ENCODE peak calls at places on chromosomes 1 and 21, in six cellular contexts. V is fibroblast of lung, I is astrocyte of the cerebellum, P is GM12865, Z is foreskin fibroblast, C is astrocyte of the spinal cord. R is an unnamed sample.

GRCh38 chr1:98437540-98437939 is 224.0 kb upstream of the SNX7 start:
- DNase-seq in P (no peak), Z (no peak), C (no peak), V (no peak), I (no peak), R (no peak)

GRCh38 chr1:8435569-8436071 is 117.7 kb downstream of the SLC45A1 start:
- DNase-seq in V (no peak), P (no peak), I (no peak), C (no peak), Z (no peak), R (no peak)

GRCh38 chr1:183180213-183180612 is 5.9 kb upstream of the LAMC2 start:
- DNase-seq in V (peak), P (peak), C (peak), I (peak), Z (peak), R (peak)

GRCh38 chr1:217647791-217648190 is 16.6 kb downstream of the SPATA17 start:
- DNase-seq in I (no peak), C (no peak), Z (no peak), P (no peak), V (peak), R (no peak)

GRCh38 chr1:161382214-161383019 is 14.7 kb upstream of the CFAP126 start:
- DNase-seq in V (peak), Z (peak), I (peak), P (peak), C (peak), R (no peak)

GRCh38 chr1:150151291-150152181 is 1.8 kb downstream of the PLEKHO1 start:
- DNase-seq in I (no peak), C (no peak), Z (no peak), V (no peak), P (peak), R (no peak)

GRCh38 chr1:24503870-24504523 is 1.4 kb downstream of the RCAN3 start:
- DNase-seq in P (no peak), V (no peak), C (no peak), I (no peak), Z (no peak), R (no peak)

GRCh38 chr1:237901284-237901870 is 10.7 kb upstream of the ZP4 start:
- DNase-seq in C (no peak), V (peak), P (peak), Z (no peak), I (no peak), R (no peak)

GRCh38 chr1:21838359-21839157 is 26.5 kb downstream of the LDLRAD2 start:
- DNase-seq in I (no peak), C (no peak), P (no peak), Z (no peak), V (no peak), R (no peak)

GRCh38 chr1:92030701-92031107 is 919 bp downstream of the EPHX4 start:
- DNase-seq in P (no peak), Z (no peak), I (peak), C (peak), V (peak), R (no peak)

GRCh38 chr1:168372857-168373520 is 92.3 kb downstream of the TBX19 start:
- DNase-seq in V (no peak), C (no peak), Z (no peak), P (no peak), I (no peak), R (no peak)

GRCh38 chr1:58060548-58061170 is 485.9 kb downstream of the OMA1 start:
- DNase-seq in C (no peak), P (no peak), Z (no peak), V (no peak), I (no peak), R (no peak)

GRCh38 chr1:192489748-192490147 is 85.8 kb upstream of the RGS1 start:
- DNase-seq in I (peak), C (peak), V (peak), Z (peak), P (peak), R (no peak)

GRCh38 chr21:40622531-40622930 is 224.4 kb downstream of the DSCAM start:
- DNase-seq in Z (no peak), V (peak), P (no peak), C (no peak), I (peak), R (no peak)

GRCh38 chr1:155966135-155966534 is 12.2 kb downstream of the ARHGEF2 start:
- DNase-seq in Z (no peak), P (no peak), C (no peak), I (no peak), V (no peak), R (no peak)

GRCh38 chr1:155964193-155964592 is 14.2 kb downstream of the ARHGEF2 start:
- DNase-seq in V (no peak), I (no peak), Z (no peak), C (no peak), P (no peak), R (no peak)

GRCh38 chr1:155962599-155963211 is 15.6 kb downstream of the ARHGEF2 start:
- DNase-seq in V (peak), I (no peak), C (peak), Z (no peak), P (no peak), R (no peak)

GRCh38 chr1:155960081-155960745 is 18.1 kb downstream of the ARHGEF2 start:
- DNase-seq in V (no peak), C (no peak), P (no peak), I (no peak), Z (no peak), R (no peak)

DNA sequence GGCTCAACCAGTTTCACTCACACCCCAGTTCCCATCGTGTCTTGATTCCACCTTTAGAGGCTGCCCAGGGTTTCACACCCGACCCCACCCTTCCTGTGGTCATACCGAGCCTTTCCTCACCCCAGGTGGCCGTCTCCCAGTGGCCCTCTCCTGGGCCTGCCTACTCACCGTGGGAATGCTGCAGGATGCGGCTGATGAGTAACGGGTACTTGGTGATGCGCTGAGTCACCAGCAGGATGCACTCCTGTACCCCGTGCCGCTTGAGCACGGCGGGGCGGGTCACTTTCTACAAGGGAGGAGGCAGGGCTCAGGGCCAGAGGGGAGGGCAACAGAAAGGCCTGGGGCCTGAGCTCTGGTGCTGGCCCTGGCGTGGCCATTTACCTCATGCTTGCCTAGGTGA is 16.4 kb downstream of the ARHGEF2 start:
- DNase-seq in P (peak), V (peak), Z (peak), I (peak), C (peak), R (no peak)
- TF ChIP-seq CTCF in P (peak), V (peak), Z (peak), I (peak), C (peak), R (no peak)

DNA sequence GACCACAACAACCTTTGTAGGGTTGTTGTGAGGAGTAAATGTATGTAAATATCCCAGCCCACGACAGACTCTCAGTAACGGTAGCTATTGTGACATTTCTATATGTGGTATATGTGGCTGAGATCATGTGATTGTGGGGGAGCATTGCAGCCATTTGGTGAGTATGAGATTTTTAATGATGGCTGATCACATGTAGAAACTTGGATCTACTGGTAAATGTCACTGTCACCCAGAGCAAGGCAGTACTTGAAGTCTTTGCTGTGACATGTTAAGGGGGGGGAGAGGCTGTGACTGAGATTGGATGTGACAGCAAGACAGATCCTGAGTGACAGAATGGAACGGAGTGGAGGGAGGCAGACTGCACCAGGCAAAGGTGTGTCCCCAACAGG is 23.9 kb upstream of the MEF2D start:
- DNase-seq in V (no peak), P (peak), C (no peak), I (no peak), Z (no peak), R (no peak)
- H3K4me3 ChIP-seq in V (no peak), P (no peak), C (no peak), I (no peak), Z (no peak), R (no peak)

DNA sequence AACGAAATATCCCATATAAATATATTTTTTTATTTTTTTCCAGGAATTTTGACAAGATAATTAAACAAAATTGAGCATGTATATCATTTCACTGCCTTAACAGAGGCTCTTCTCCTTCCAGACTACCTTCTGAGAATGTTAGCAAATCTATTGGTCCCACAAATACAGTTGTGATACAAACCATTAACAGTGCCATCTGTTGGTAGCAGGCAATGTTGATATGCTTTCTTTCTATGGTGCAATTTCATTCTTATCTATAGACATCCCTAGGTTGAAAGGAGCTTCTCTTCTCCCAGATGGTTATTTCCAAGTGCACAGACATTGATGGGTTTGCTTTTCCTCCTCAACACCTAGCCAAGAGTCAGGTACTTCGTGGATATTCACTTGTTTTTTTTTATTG is 303.6 kb downstream of the USH2A start:
- DNase-seq in P (peak), V (peak), Z (no peak), I (peak), C (peak), R (peak)
- TF ChIP-seq CTCF in P (peak), V (peak), Z (peak), I (peak), C (peak), R (peak)

GRCh38 chr1:227299238-227299637 is 19.1 kb downstream of the CDC42BPA start:
- DNase-seq in P (no peak), I (no peak), Z (no peak), V (peak), C (peak), R (no peak)

GRCh38 chr1:227299688-227300087 is 18.6 kb downstream of the CDC42BPA start:
- DNase-seq in V (peak), P (no peak), I (no peak), C (peak), Z (no peak), R (no peak)

GRCh38 chr1:227300682-227301081 is 17.6 kb downstream of the CDC42BPA start:
- DNase-seq in P (no peak), V (no peak), Z (no peak), I (no peak), C (no peak), R (no peak)

GRCh38 chr1:227297073-227297793 is 21.1 kb downstream of the CDC42BPA start:
- DNase-seq in C (no peak), P (no peak), V (no peak), Z (no peak), I (no peak), R (no peak)

DNA sequence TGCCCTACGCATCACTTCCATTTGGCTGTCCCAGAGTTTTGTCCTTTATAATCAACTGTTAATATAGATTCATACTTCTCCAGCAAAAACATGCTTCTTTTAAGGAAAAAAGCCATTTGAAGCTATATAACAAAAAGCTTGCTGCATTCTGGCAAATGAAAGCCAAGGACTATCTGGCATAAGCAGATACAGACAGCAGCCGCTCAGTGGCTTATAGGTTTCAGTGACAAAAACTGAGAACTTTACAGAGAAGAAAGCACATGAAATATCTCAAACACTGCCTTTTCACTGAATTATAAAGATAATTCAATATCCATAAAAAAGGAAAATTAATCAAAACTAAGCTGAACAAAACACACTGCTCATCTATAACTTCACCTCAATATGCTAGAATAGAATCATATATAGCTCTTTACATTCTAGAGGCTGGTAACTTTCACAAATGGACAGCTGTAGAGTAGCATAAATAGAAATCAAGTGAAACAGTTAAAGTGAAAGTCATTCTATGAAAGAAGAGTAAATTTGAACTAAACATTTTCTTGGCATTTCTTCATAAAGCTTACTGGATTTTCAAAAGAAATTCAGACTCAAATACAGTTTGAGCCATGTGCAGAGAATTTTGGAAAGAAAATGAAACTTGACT is 19.6 kb downstream of the CDC42BPA start:
- DNase-seq in V (no peak), Z (no peak), I (no peak), P (no peak), C (no peak), R (no peak)
- H3K4me3 ChIP-seq in V (peak), Z (peak), I (no peak), P (no peak), C (no peak), R (no peak)

DNA sequence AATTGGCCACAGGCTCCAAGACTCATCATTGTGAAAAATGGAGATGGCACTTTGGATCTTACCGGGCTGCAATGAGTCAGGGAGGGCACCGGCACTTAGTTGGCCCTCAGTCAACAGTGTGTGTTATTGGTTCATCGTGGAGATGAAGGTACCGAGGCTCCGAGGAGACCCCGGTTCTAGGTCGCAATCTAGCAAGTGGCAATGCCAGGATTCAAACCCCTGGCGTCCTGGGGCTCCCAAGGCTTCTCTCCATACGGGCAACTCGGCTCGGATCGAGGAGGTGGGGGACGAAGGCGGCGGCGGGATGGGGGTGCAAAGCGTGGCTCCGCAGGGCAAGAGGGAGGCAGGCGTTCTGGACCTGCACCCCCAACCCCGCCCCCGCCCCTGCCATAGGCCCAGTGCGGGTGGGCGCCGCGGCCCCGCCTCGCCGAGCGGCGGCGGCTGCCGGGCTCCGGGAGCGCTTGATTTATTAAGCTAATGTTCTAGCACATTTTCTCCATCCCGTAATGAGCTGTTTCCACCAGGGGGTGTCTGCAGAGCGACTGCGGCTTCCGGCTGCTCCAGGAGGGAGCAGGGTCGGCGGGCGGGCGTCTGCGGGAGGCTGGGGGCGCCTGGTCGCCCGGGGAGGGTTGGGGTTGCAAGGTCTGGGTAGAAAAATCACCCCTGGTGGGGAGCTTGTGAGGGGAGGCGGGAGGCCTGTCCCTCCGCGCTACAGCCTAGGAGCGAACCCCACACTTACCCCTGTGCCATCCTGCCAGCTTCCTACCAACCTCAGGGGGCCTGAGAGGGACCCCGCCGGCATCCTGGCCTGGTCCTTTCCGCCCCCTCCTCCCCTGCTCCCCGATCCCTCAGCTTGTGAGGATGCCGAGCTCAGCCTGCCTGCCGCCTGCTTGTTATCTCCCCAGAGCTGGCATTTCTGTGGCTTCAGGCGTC is 48.7 kb upstream of the ACOT11 start:
- DNase-seq in C (peak), V (peak), Z (peak), I (no peak), P (no peak), R (no peak)
- TF ChIP-seq CTCF in C (peak), V (peak), Z (peak), I (peak), P (peak), R (peak)

GRCh38 chr1:202081992-202082391 is 40.7 kb upstream of the GPR37L1 start:
- DNase-seq in Z (no peak), I (no peak), V (no peak), P (no peak), C (no peak), R (no peak)

GRCh38 chr1:202078211-202078610 is 44.5 kb upstream of the GPR37L1 start:
- DNase-seq in C (no peak), I (no peak), V (no peak), P (no peak), Z (no peak), R (no peak)

GRCh38 chr1:202072211-202072610 is 50.5 kb upstream of the GPR37L1 start:
- DNase-seq in Z (no peak), C (no peak), P (no peak), I (no peak), V (no peak), R (no peak)

GRCh38 chr1:202074985-202075773 is 47.5 kb upstream of the GPR37L1 start:
- DNase-seq in P (no peak), C (no peak), Z (no peak), I (no peak), V (no peak), R (no peak)

GRCh38 chr1:202076050-202076511 is 46.6 kb upstream of the GPR37L1 start:
- DNase-seq in C (no peak), V (peak), I (no peak), Z (no peak), P (no peak), R (no peak)
- H3K4me3 ChIP-seq in C (no peak), V (no peak), I (no peak), Z (no peak), P (no peak), R (no peak)